ENCODE peak calls at places on chromosomes 4 and X, in ten cellular contexts. P is foreskin fibroblast, Z is GM04504, B is MV-4-11, E is Daoy, Q is WERI-Rb-1, I is A673, R is NCI-H748 treated with DMSO at 0.1 percent for 48 hours, K is NCI-H510A, U is endodermal cell. D is an unnamed sample.

GRCh38 chr4:176193898-176194297 is 1.5 kb downstream of the SPATA4 start:
- DNase-seq in P (peak), Z (peak), B (no peak), E (peak), Q (no peak), I (no peak), R (no peak), K (no peak), U (no peak), D (no peak)

GRCh38 chr4:98421106-98421505 is 159.9 kb downstream of the RAP1GDS1 start:
- DNase-seq in P (peak), Z (no peak), B (no peak), E (no peak), Q (no peak), I (no peak), R (no peak), K (no peak), U (no peak), D (no peak)

GRCh38 chr4:8838296-8838695 is 33.3 kb downstream of the HMX1 start:
- DNase-seq in P (no peak), Z (no peak), B (no peak), E (no peak), Q (peak), I (no peak), R (no peak), K (no peak), U (peak), D (no peak)

GRCh38 chr4:153560918-153561317 is 94.8 kb downstream of the TMEM131L start:
- DNase-seq in P (peak), Z (no peak), B (peak), E (no peak), Q (no peak), I (no peak), R (no peak), K (no peak), U (no peak), D (no peak)

GRCh38 chr4:145939241-145939640 is 618 bp upstream of the ZNF827 start:
- DNase-seq in P (peak), Z (no peak), B (no peak), E (no peak), Q (no peak), I (no peak), R (no peak), K (no peak), U (no peak), D (no peak)

GRCh38 chr4:15186149-15186548 is 183.9 kb downstream of the CPEB2 start:
- DNase-seq in P (no peak), Z (no peak), B (no peak), E (peak), Q (no peak), I (no peak), R (no peak), K (no peak), U (no peak), D (no peak)

GRCh38 chr4:19399001-19399400 is 852.7 kb upstream of the SLIT2 start:
- DNase-seq in P (peak), Z (no peak), B (no peak), E (no peak), Q (no peak), I (no peak), R (no peak), K (no peak), U (no peak), D (no peak)

GRCh38 chr4:140834866-140835495 is 78.8 kb upstream of the TBC1D9 start:
- DNase-seq in P (no peak), Z (no peak), B (no peak), E (no peak), Q (no peak), I (no peak), R (no peak), K (no peak), U (no peak), D (no peak)

GRCh38 chrX:104284407-104285000 is 29.8 kb upstream of the ESX1 start:
- DNase-seq in P (peak), Z (peak), B (no peak), E (peak), Q (no peak), I (no peak), R (no peak), K (no peak), U (no peak), D (no peak)

GRCh38 chrX:45756562-45756961 is 555.9 kb upstream of the DIPK2B start:
- DNase-seq in P (peak), Z (no peak), B (no peak), E (peak), Q (no peak), I (peak), R (peak), K (peak), U (no peak), D (no peak)

GRCh38 chr4:176432811-176433540 is 113.2 kb downstream of the SPCS3 start:
- DNase-seq in P (no peak), Z (no peak), B (no peak), E (no peak), Q (no peak), I (no peak), R (no peak), K (no peak), U (no peak), D (no peak)

GRCh38 chr4:181890031-181890430 is 353.2 kb upstream of the TENM3 start:
- DNase-seq in P (no peak), Z (no peak), B (no peak), E (no peak), Q (no peak), I (no peak), R (no peak), K (no peak), U (no peak), D (no peak)

GRCh38 chr4:54082168-54082567 is 17.8 kb upstream of the CHIC2 start:
- DNase-seq in P (peak), Z (peak), B (no peak), E (peak), Q (no peak), I (peak), R (no peak), K (no peak), U (no peak), D (no peak)

GRCh38 chr4:135492439-135492838 is 1290.8 kb upstream of the PABPC4L start:
- DNase-seq in P (no peak), Z (no peak), B (no peak), E (no peak), Q (no peak), I (no peak), R (no peak), K (no peak), U (no peak), D (no peak)

GRCh38 chr4:26803462-26803861 is 57.2 kb upstream of the STIM2 start:
- DNase-seq in P (peak), Z (no peak), B (peak), E (peak), Q (peak), I (peak), R (no peak), K (no peak), U (no peak), D (peak)

D was measured in H9.